ENCODE peak calls at places on chromosomes 7 and 10, in nine cellular contexts. I is lower lobe of right lung, R is cardiac fibroblast, J is K562, O is A549, Q is thoracic aorta, U is BE2C, G is astrocyte of the spinal cord, T is heart right ventricle. E is an unnamed sample.

GRCh38 chr10:96996275-96996980 is 164.3 kb downstream of the LCOR start:
- DNase-seq in I (no peak), R (no peak), J (no peak), O (no peak), Q (no peak), U (no peak), G (no peak), T (no peak), E (no peak)

GRCh38 chr10:110376021-110376773 is 71.5 kb upstream of the SMNDC1 start:
- DNase-seq in I (peak; percentile 53), R (peak; percentile 23), J (no peak), O (no peak), Q (no peak), U (no peak), G (no peak), T (peak; percentile 61), E (no peak)

GRCh38 chr10:71713135-71714040 is 6.2 kb downstream of the C10orf105 start:
- DNase-seq in I (peak; percentile 74), R (peak; percentile 97), J (no peak), O (no peak), Q (peak; percentile 74), U (peak; percentile 30), G (peak; percentile 43), T (peak; percentile 88), E (no peak)

GRCh38 chr7:155136619-155137243 is 66.6 kb downstream of the HTR5A start:
- DNase-seq in I (no peak), R (no peak), J (no peak), O (no peak), Q (no peak), U (no peak), G (no peak), T (no peak), E (no peak)

GRCh38 chr10:30865141-30865926 is 166.3 kb downstream of the ZNF438 start:
- DNase-seq in I (no peak), R (peak; percentile 65), J (no peak), O (no peak), Q (no peak), U (no peak), G (no peak), T (no peak), E (no peak)

GRCh38 chr10:102117391-102118159 is 2.6 kb downstream of the LDB1 start:
- DNase-seq in I (peak; percentile 86), R (peak; percentile 91), J (no peak), O (no peak), Q (peak; percentile 54), U (peak; percentile 95), G (peak; percentile 77), T (peak; percentile 89), E (peak; percentile 42)

GRCh38 chr10:46326066-46326465 is 39.3 kb downstream of the ANTXRL start:
- DNase-seq in I (no peak), R (no peak), J (no peak), O (no peak), Q (no peak), U (no peak), G (no peak), T (no peak), E (no peak)

GRCh38 chr10:93319855-93320254 is 162.3 kb downstream of the MYOF start:
- DNase-seq in I (no peak), R (no peak), J (no peak), O (no peak), Q (no peak), U (no peak), G (no peak), T (no peak), E (no peak)

GRCh38 chr7:80411621-80412020 is 100.2 kb downstream of the GNAT3 start:
- DNase-seq in I (no peak), R (no peak), J (no peak), O (no peak), Q (no peak), U (no peak), G (no peak), T (no peak), E (no peak)

GRCh38 chr10:1213707-1214675 is 157.8 kb downstream of the WDR37 start:
- DNase-seq in I (no peak), R (no peak), J (no peak), O (no peak), Q (no peak), U (no peak), G (no peak), T (no peak), E (no peak)

GRCh38 chr10:48606530-48607355 is 1.9 kb upstream of the ARHGAP22 start:
- DNase-seq in I (no peak), R (peak; percentile 90), J (no peak), O (no peak), Q (peak; percentile 34), U (no peak), G (peak; percentile 92), T (peak; percentile 41), E (no peak)

GRCh38 chr10:62038609-62039190 is 137.2 kb downstream of the ARID5B start:
- DNase-seq in I (peak; percentile 77), R (peak; percentile 87), J (peak; percentile 74), O (peak; percentile 79), Q (no peak), U (peak; percentile 66), G (peak; percentile 81), T (peak; percentile 86), E (peak; percentile 58)

GRCh38 chr7:117216436-117217069 is 106.3 kb downstream of the WNT2 start:
- DNase-seq in I (no peak), R (no peak), J (no peak), O (no peak), Q (no peak), U (no peak), G (no peak), T (no peak), E (no peak)

GRCh38 chr7:121605297-121605640 is 209.2 kb upstream of the FAM3C start:
- DNase-seq in I (no peak), R (peak; percentile 48), J (no peak), O (no peak), Q (no peak), U (no peak), G (peak; percentile 29), T (no peak), E (no peak)

GRCh38 chr7:22900784-22901183 is 78.1 kb upstream of the TOMM7 start:
- DNase-seq in I (no peak), R (no peak), J (no peak), O (no peak), Q (no peak), U (no peak), G (no peak), T (no peak), E (no peak)

GRCh38 chr7:102306916-102307677 is 20.4 kb downstream of the SH2B2 start:
- DNase-seq in I (peak; percentile 85), R (peak; percentile 44), J (no peak), O (no peak), Q (no peak), U (peak; percentile 68), G (peak; percentile 50), T (peak; percentile 33), E (no peak)

DNA sequence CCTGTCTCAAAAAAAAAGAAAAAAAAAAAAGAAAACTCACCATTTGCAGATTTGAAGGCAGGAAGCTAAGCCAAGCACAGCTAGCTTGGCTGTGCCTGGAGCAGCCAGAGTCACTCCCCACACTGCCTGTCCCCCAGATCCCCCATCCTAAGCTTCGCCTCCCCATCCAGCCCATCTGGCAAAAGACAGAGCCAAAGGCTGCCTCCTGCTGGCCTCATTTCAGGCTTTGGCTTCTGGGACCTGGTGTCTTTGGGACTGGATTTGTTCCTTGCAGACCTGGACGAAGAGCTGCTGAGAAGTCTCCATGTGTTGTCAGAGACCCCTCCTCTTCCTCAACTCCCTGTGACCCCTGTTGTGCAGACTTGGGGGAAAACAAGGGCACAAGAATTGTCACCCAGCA is 8.1 kb downstream of the ASL start:
- DNase-seq in I (no peak), R (no peak), J (no peak), O (no peak), Q (no peak), U (no peak), G (no peak), T (no peak), E (no peak)
- TF ChIP-seq CTCF in I (no peak), R (peak; percentile 12), J (peak; percentile 34), O (no peak), Q (no peak), U (peak; percentile 7), G (no peak), T (no peak), E (no peak)

GRCh38 chr7:91181949-91182348 is 82.3 kb upstream of the FZD1 start:
- DNase-seq in I (no peak), R (no peak), J (no peak), O (no peak), Q (no peak), U (no peak), G (peak; percentile 23), T (no peak), E (no peak)
- TF ChIP-seq CTCF in I (no peak), R (no peak), J (no peak), O (no peak), Q (no peak), U (no peak), G (no peak), T (no peak), E (no peak)

GRCh38 chr7:73342645-73343044 is 14.7 kb downstream of the FKBP6 start:
- DNase-seq in I (no peak), R (peak; percentile 73), J (no peak), O (peak; percentile 67), Q (no peak), U (peak; percentile 35), G (peak; percentile 60), T (peak; percentile 16), E (peak; percentile 25)
- TF ChIP-seq CTCF in I (peak; percentile 25), R (peak; percentile 60), J (peak; percentile 61), O (peak; percentile 66), Q (peak; percentile 54), U (peak; percentile 67), G (peak; percentile 67), T (peak; percentile 51), E (no peak)

DNA sequence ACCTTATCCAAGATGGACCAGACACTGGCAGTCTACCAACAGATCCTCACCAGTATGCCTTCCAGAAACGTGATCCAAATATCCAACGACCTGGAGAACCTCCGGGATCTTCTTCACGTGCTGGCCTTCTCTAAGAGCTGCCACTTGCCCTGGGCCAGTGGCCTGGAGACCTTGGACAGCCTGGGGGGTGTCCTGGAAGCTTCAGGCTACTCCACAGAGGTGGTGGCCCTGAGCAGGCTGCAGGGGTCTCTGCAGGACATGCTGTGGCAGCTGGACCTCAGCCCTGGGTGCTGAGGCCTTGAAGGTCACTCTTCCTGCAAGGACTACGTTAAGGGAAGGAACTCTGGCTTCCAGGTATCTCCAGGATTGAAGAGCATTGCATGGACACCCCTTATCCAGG is 13.4 kb downstream of the LEP start:
- DNase-seq in I (no peak), R (no peak), J (no peak), O (no peak), Q (no peak), U (no peak), G (no peak), T (no peak), E (no peak)
- TF ChIP-seq CTCF in I (no peak), R (no peak), J (no peak), O (no peak), Q (no peak), U (no peak), G (no peak), T (no peak), E (no peak)

DNA sequence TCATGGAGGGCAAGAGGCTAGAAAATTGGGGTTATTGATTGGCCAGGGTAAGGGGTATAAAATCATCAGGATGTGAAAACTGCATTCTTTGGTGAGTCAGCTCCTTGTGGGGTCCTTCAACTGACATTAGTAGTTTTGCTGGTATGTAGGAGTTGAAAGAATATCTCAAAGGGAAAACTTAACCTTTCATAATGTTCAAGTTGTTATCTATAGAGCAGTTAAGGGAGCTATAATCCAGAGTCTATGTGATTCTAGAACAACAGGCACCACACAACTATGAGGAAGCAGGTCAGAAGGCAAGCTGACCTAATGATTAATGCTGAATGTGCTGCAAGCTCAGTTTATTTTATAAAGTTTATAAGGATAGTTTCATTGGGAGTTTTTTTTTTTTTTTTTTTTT is 13.7 kb downstream of the PRPS1L1 start:
- DNase-seq in I (no peak), R (peak; percentile 67), J (no peak), O (no peak), Q (no peak), U (no peak), G (peak; percentile 51), T (no peak), E (no peak)
- TF ChIP-seq CTCF in I (no peak), R (no peak), J (no peak), O (no peak), Q (no peak), U (no peak), G (no peak), T (no peak), E (no peak)

E was measured in endothelial cell.